ENCODE peak calls at places on chromosomes 1 and 21, in five cellular contexts. O, P, M, I and L are unnamed samples.

GRCh38 chr1:16392740-16393139 is 25.7 kb downstream of the SZRD1 start:
- DNase-seq in O (no peak), P (no peak), M (no peak), I (no peak), L (no peak)

GRCh38 chr1:204469304-204469703 is 25.3 kb downstream of the PIK3C2B start:
- DNase-seq in O (no peak), P (no peak), M (no peak), I (no peak), L (no peak)

GRCh38 chr21:44583800-44584147 is 3.4 kb upstream of the KRTAP10-5 start:
- DNase-seq in O (no peak), P (no peak), M (no peak), I (no peak), L (no peak)

GRCh38 chr1:174968750-174969244 is 30.9 kb upstream of the CACYBP start:
- DNase-seq in O (no peak), P (no peak), M (peak; percentile 48), I (no peak), L (peak; percentile 52)

GRCh38 chr1:64006276-64007051 is 197.0 kb upstream of the UBE2U start:
- DNase-seq in O (no peak), P (no peak), M (peak; percentile 65), I (no peak), L (no peak)

GRCh38 chr1:24921938-24922662 is 8.0 kb downstream of the RUNX3 start:
- DNase-seq in O (no peak), P (no peak), M (no peak), I (no peak), L (no peak)

GRCh38 chr1:91885331-91885715 is 628 bp downstream of the TGFBR3 start:
- DNase-seq in O (no peak), P (no peak), M (peak; percentile 59), I (no peak), L (no peak)

GRCh38 chr1:224668991-224669390 is 52.9 kb downstream of the CNIH3 start:
- DNase-seq in O (no peak), P (no peak), M (no peak), I (no peak), L (no peak)

GRCh38 chr21:37370152-37371040 is 3.8 kb downstream of the DYRK1A start:
- DNase-seq in O (no peak), P (no peak), M (no peak), I (no peak), L (peak; percentile 85)

GRCh38 chr21:44656868-44657267 is 864 bp upstream of the KRTAP12-3 start:
- DNase-seq in O (no peak), P (no peak), M (no peak), I (no peak), L (no peak)

GRCh38 chr1:186838380-186839076 is 9.8 kb downstream of the PLA2G4A start:
- DNase-seq in O (no peak), P (no peak), M (no peak), I (no peak), L (peak; percentile 47)

GRCh38 chr1:235873571-235873970 is 6.9 kb upstream of the LYST start:
- DNase-seq in O (no peak), P (no peak), M (no peak), I (no peak), L (no peak)

GRCh38 chr1:47915677-47916353 is 81.4 kb downstream of the TRABD2B start:
- DNase-seq in O (no peak), P (no peak), M (no peak), I (no peak), L (no peak)

GRCh38 chr1:30330644-30331043 is 392.7 kb downstream of the MATN1 start:
- DNase-seq in O (no peak), P (no peak), M (no peak), I (no peak), L (no peak)

GRCh38 chr1:92877792-92878191 is 46.0 kb downstream of the RPL5 start:
- DNase-seq in O (no peak), P (no peak), M (peak; percentile 22), I (no peak), L (no peak)

GRCh38 chr1:38667626-38668025 is 191.9 kb downstream of the RRAGC start:
- DNase-seq in O (no peak), P (no peak), M (no peak), I (no peak), L (no peak)

GRCh38 chr1:156689960-156690672 is 12.9 kb upstream of the NES start:
- DNase-seq in O (no peak), P (no peak), M (peak; percentile 52), I (no peak), L (no peak)

GRCh38 chr1:55572878-55573734 is 357.9 kb upstream of the USP24 start:
- DNase-seq in O (no peak), P (no peak), M (no peak), I (peak; percentile 13), L (no peak)

GRCh38 chr1:238701024-238701423 is 685.3 kb upstream of the CHRM3 start:
- DNase-seq in O (no peak), P (no peak), M (no peak), I (no peak), L (no peak)

GRCh38 chr1:221856188-221857093 is 114.6 kb upstream of the DUSP10 start:
- DNase-seq in O (no peak), P (no peak), M (no peak), I (no peak), L (no peak)

GRCh38 chr1:200488375-200489165 is 78.7 kb upstream of the ZNF281 start:
- DNase-seq in O (peak; percentile 33), P (no peak), M (peak; percentile 83), I (no peak), L (peak; percentile 84)

GRCh38 chr1:165152727-165153126 is 203.8 kb downstream of the LMX1A start:
- DNase-seq in O (no peak), P (no peak), M (no peak), I (no peak), L (no peak)

GRCh38 chr1:65393345-65393744 is 27.1 kb upstream of the LEPR start:
- DNase-seq in O (peak; percentile 11), P (no peak), M (peak; percentile 7), I (no peak), L (no peak)

GRCh38 chr1:179424610-179425009 is 58.8 kb downstream of the AXDND1 start:
- DNase-seq in O (no peak), P (no peak), M (no peak), I (no peak), L (no peak)

GRCh38 chr1:2242814-2243725 is 15.0 kb downstream of the SKI start:
- DNase-seq in O (no peak), P (no peak), M (no peak), I (no peak), L (no peak)

GRCh38 chr1:55257958-55258357 is 42.8 kb upstream of the USP24 start:
- DNase-seq in O (peak; percentile 59), P (no peak), M (no peak), I (no peak), L (no peak)

GRCh38 chr21:28473530-28474225 is 519.0 kb downstream of the LTN1 start:
- DNase-seq in O (no peak), P (no peak), M (no peak), I (no peak), L (no peak)

GRCh38 chr21:45641480-45642035 is 2.0 kb upstream of the PCBP3 start:
- DNase-seq in O (no peak), P (no peak), M (no peak), I (no peak), L (no peak)

GRCh38 chr21:38267991-38268858 is 11.4 kb downstream of the KCNJ15 start:
- DNase-seq in O (no peak), P (no peak), M (peak; percentile 27), I (no peak), L (no peak)

GRCh38 chr1:58924016-58924565 is 140.2 kb upstream of the JUN start:
- DNase-seq in O (no peak), P (no peak), M (no peak), I (no peak), L (no peak)

GRCh38 chr21:28737671-28738279 is 254.9 kb downstream of the LTN1 start:
- DNase-seq in O (no peak), P (no peak), M (no peak), I (no peak), L (no peak)

GRCh38 chr1:240005997-240006650 is 85.6 kb upstream of the FMN2 start:
- DNase-seq in O (no peak), P (no peak), M (no peak), I (no peak), L (no peak)

GRCh38 chr1:8794605-8795004 is 22.8 kb downstream of the RERE start:
- DNase-seq in O (no peak), P (no peak), M (no peak), I (no peak), L (no peak)

GRCh38 chr1:113242481-113242880 is 147.8 kb upstream of the MAGI3 start:
- DNase-seq in O (no peak), P (no peak), M (no peak), I (no peak), L (no peak)

GRCh38 chr21:46130721-46131720 is 24.4 kb downstream of the FTCD start:
- DNase-seq in O (no peak), P (no peak), M (no peak), I (no peak), L (no peak)